ENCODE peak calls at places on chromosomes 13 and 19, in eight cellular contexts. One of them, this sample, is unnamed.
A peak's percentile ranks its signal among the peaks of the same experiment; 100 is the strongest.

GRCh38 chr13:83819156-83819555 is 63.1 kb downstream of the SLITRK1 start:
- DNase-seq in brain microvascular endothelial cell: peak; percentile 14
- DNase-seq in upper lobe of right lung: no peak
- DNase-seq in suprapubic skin: no peak
- DNase-seq in breast epithelium: no peak
- DNase-seq in GM23338: no peak
- DNase-seq in hepatocyte: no peak
- DNase-seq in CD8-positive, alpha-beta memory T cell: no peak
- DNase-seq in this sample: no peak

GRCh38 chr13:102234618-102235017 is 167.2 kb downstream of the FGF14 start:
- DNase-seq in breast epithelium: no peak
- DNase-seq in suprapubic skin: no peak
- DNase-seq in upper lobe of right lung: no peak
- DNase-seq in CD8-positive, alpha-beta memory T cell: no peak
- DNase-seq in hepatocyte: no peak
- DNase-seq in brain microvascular endothelial cell: no peak
- DNase-seq in GM23338: no peak
- DNase-seq in this sample: no peak

GRCh38 chr19:55809381-55810058 is 22.3 kb downstream of the NLRP11 start:
- DNase-seq in upper lobe of right lung: peak; percentile 66
- DNase-seq in GM23338: peak; percentile 80
- DNase-seq in hepatocyte: peak; percentile 41
- DNase-seq in breast epithelium: no peak
- DNase-seq in brain microvascular endothelial cell: peak; percentile 32
- DNase-seq in suprapubic skin: no peak
- DNase-seq in CD8-positive, alpha-beta memory T cell: no peak
- DNase-seq in this sample: peak; percentile 10

GRCh38 chr19:51501594-51502263 is at the start of gene SIGLEC12:
- DNase-seq in suprapubic skin: no peak
- DNase-seq in CD8-positive, alpha-beta memory T cell: no peak
- DNase-seq in breast epithelium: no peak
- DNase-seq in hepatocyte: no peak
- DNase-seq in GM23338: no peak
- DNase-seq in upper lobe of right lung: no peak
- DNase-seq in brain microvascular endothelial cell: no peak
- DNase-seq in this sample: peak; percentile 17

GRCh38 chr13:40963927-40964326 is 55.2 kb downstream of the ELF1 start:
- DNase-seq in GM23338: no peak
- DNase-seq in breast epithelium: no peak
- DNase-seq in CD8-positive, alpha-beta memory T cell: no peak
- DNase-seq in upper lobe of right lung: no peak
- DNase-seq in brain microvascular endothelial cell: no peak
- DNase-seq in suprapubic skin: no peak
- DNase-seq in hepatocyte: peak; percentile 25
- DNase-seq in this sample: no peak

GRCh38 chr19:49567722-49568454 is 12.5 kb downstream of the NOSIP start:
- DNase-seq in CD8-positive, alpha-beta memory T cell: peak; percentile 86
- DNase-seq in hepatocyte: peak; percentile 31
- DNase-seq in GM23338: no peak
- DNase-seq in breast epithelium: no peak
- DNase-seq in suprapubic skin: no peak
- DNase-seq in upper lobe of right lung: no peak
- DNase-seq in brain microvascular endothelial cell: no peak
- DNase-seq in this sample: no peak

GRCh38 chr13:102584423-102584822 is 12.4 kb upstream of the TPP2 start:
- DNase-seq in GM23338: no peak
- DNase-seq in breast epithelium: no peak
- DNase-seq in hepatocyte: no peak
- DNase-seq in brain microvascular endothelial cell: no peak
- DNase-seq in upper lobe of right lung: no peak
- DNase-seq in CD8-positive, alpha-beta memory T cell: no peak
- DNase-seq in suprapubic skin: no peak
- DNase-seq in this sample: no peak

GRCh38 chr13:75544681-75545333 is 4.8 kb upstream of the UCHL3 start:
- DNase-seq in upper lobe of right lung: no peak
- DNase-seq in hepatocyte: no peak
- DNase-seq in GM23338: no peak
- DNase-seq in brain microvascular endothelial cell: peak; percentile 62
- DNase-seq in breast epithelium: peak; percentile 22
- DNase-seq in suprapubic skin: no peak
- DNase-seq in CD8-positive, alpha-beta memory T cell: no peak
- DNase-seq in this sample: no peak

GRCh38 chr13:85665286-85665685 is 133.9 kb downstream of the SLITRK6 start:
- DNase-seq in hepatocyte: peak; percentile 8
- DNase-seq in breast epithelium: no peak
- DNase-seq in upper lobe of right lung: no peak
- DNase-seq in suprapubic skin: no peak
- DNase-seq in GM23338: peak; percentile 19
- DNase-seq in brain microvascular endothelial cell: peak; percentile 6
- DNase-seq in CD8-positive, alpha-beta memory T cell: no peak
- DNase-seq in this sample: no peak

GRCh38 chr19:58385313-58386165 is 1.5 kb upstream of the RPS5 start:
- DNase-seq in CD8-positive, alpha-beta memory T cell: no peak
- DNase-seq in hepatocyte: no peak
- DNase-seq in brain microvascular endothelial cell: no peak
- DNase-seq in breast epithelium: no peak
- DNase-seq in GM23338: no peak
- DNase-seq in suprapubic skin: no peak
- DNase-seq in upper lobe of right lung: no peak
- DNase-seq in this sample: no peak

GRCh38 chr13:98184796-98185195 is 7.7 kb upstream of the RNF113B start:
- DNase-seq in upper lobe of right lung: no peak
- DNase-seq in brain microvascular endothelial cell: peak; percentile 49
- DNase-seq in CD8-positive, alpha-beta memory T cell: no peak
- DNase-seq in GM23338: no peak
- DNase-seq in breast epithelium: no peak
- DNase-seq in hepatocyte: no peak
- DNase-seq in suprapubic skin: no peak
- DNase-seq in this sample: no peak

GRCh38 chr19:39833160-39833463 is 850 bp downstream of the DYRK1B start:
- DNase-seq in suprapubic skin: no peak
- DNase-seq in hepatocyte: no peak
- DNase-seq in CD8-positive, alpha-beta memory T cell: no peak
- DNase-seq in upper lobe of right lung: no peak
- DNase-seq in breast epithelium: no peak
- DNase-seq in brain microvascular endothelial cell: no peak
- DNase-seq in GM23338: no peak
- DNase-seq in this sample: no peak

GRCh38 chr19:1110809-1111640 is 7.2 kb downstream of the GPX4 start:
- DNase-seq in upper lobe of right lung: no peak
- DNase-seq in CD8-positive, alpha-beta memory T cell: no peak
- DNase-seq in GM23338: no peak
- DNase-seq in suprapubic skin: no peak
- DNase-seq in brain microvascular endothelial cell: no peak
- DNase-seq in hepatocyte: no peak
- DNase-seq in breast epithelium: no peak
- DNase-seq in this sample: no peak

GRCh38 chr13:34671136-34671535 is 270.9 kb upstream of the NBEA start:
- DNase-seq in suprapubic skin: no peak
- DNase-seq in breast epithelium: no peak
- DNase-seq in hepatocyte: no peak
- DNase-seq in brain microvascular endothelial cell: no peak
- DNase-seq in upper lobe of right lung: no peak
- DNase-seq in CD8-positive, alpha-beta memory T cell: no peak
- DNase-seq in GM23338: no peak
- DNase-seq in this sample: no peak

GRCh38 chr13:113357529-113357928 is 6.4 kb downstream of the GRTP1 start:
- DNase-seq in brain microvascular endothelial cell: peak; percentile 71
- DNase-seq in hepatocyte: no peak
- DNase-seq in CD8-positive, alpha-beta memory T cell: no peak
- DNase-seq in suprapubic skin: no peak
- DNase-seq in breast epithelium: no peak
- DNase-seq in GM23338: no peak
- DNase-seq in upper lobe of right lung: no peak
- DNase-seq in this sample: no peak

GRCh38 chr13:20583803-20584293 is 16.9 kb downstream of the IFT88 start:
- DNase-seq in hepatocyte: no peak
- DNase-seq in GM23338: no peak
- DNase-seq in brain microvascular endothelial cell: no peak
- DNase-seq in CD8-positive, alpha-beta memory T cell: no peak
- DNase-seq in breast epithelium: no peak
- DNase-seq in suprapubic skin: no peak
- DNase-seq in upper lobe of right lung: no peak
- DNase-seq in this sample: no peak

GRCh38 chr19:1227655-1228054 is 10.2 kb downstream of the CBARP start:
- DNase-seq in hepatocyte: no peak
- DNase-seq in breast epithelium: no peak
- DNase-seq in upper lobe of right lung: no peak
- DNase-seq in GM23338: no peak
- DNase-seq in brain microvascular endothelial cell: no peak
- DNase-seq in CD8-positive, alpha-beta memory T cell: no peak
- DNase-seq in suprapubic skin: no peak
- DNase-seq in this sample: no peak

GRCh38 chr13:110294146-110294545 is 12.8 kb downstream of the COL4A1 start:
- DNase-seq in breast epithelium: no peak
- DNase-seq in CD8-positive, alpha-beta memory T cell: no peak
- DNase-seq in hepatocyte: no peak
- DNase-seq in upper lobe of right lung: no peak
- DNase-seq in brain microvascular endothelial cell: no peak
- DNase-seq in suprapubic skin: no peak
- DNase-seq in GM23338: no peak
- DNase-seq in this sample: no peak

GRCh38 chr13:84570831-84571230 is 688.6 kb upstream of the SLITRK1 start:
- DNase-seq in upper lobe of right lung: no peak
- DNase-seq in GM23338: no peak
- DNase-seq in CD8-positive, alpha-beta memory T cell: no peak
- DNase-seq in breast epithelium: no peak
- DNase-seq in suprapubic skin: no peak
- DNase-seq in hepatocyte: no peak
- DNase-seq in brain microvascular endothelial cell: no peak
- DNase-seq in this sample: no peak

GRCh38 chr13:50762969-50763568 is 80.4 kb downstream of the DLEU7 start:
- DNase-seq in upper lobe of right lung: no peak
- DNase-seq in CD8-positive, alpha-beta memory T cell: no peak
- DNase-seq in suprapubic skin: no peak
- DNase-seq in brain microvascular endothelial cell: no peak
- DNase-seq in hepatocyte: no peak
- DNase-seq in breast epithelium: no peak
- DNase-seq in GM23338: no peak
- DNase-seq in this sample: no peak

GRCh38 chr19:16435238-16435911 is 36.4 kb downstream of the EPS15L1 start:
- DNase-seq in GM23338: no peak
- DNase-seq in upper lobe of right lung: no peak
- DNase-seq in CD8-positive, alpha-beta memory T cell: no peak
- DNase-seq in suprapubic skin: no peak
- DNase-seq in brain microvascular endothelial cell: peak; percentile 99
- DNase-seq in hepatocyte: no peak
- DNase-seq in breast epithelium: peak; percentile 57
- DNase-seq in this sample: no peak
- H3K36me3 ChIP-seq in GM23338: peaks cover 21% of the 10 kb centered on the region
- H3K36me3 ChIP-seq in upper lobe of right lung: peaks cover 58% of the 10 kb centered on the region
- H3K36me3 ChIP-seq in CD8-positive, alpha-beta memory T cell: peaks cover 15% of the 10 kb centered on the region
- H3K36me3 ChIP-seq in suprapubic skin: peaks cover 74% of the 10 kb centered on the region
- H3K36me3 ChIP-seq in brain microvascular endothelial cell: peaks cover 21% of the 10 kb centered on the region
- H3K36me3 ChIP-seq in hepatocyte: no peaks in the 10 kb centered on the region
- H3K36me3 ChIP-seq in breast epithelium: no peaks in the 10 kb centered on the region
- H3K36me3 ChIP-seq in this sample: peaks cover 7% of the 10 kb centered on the region

DNA sequence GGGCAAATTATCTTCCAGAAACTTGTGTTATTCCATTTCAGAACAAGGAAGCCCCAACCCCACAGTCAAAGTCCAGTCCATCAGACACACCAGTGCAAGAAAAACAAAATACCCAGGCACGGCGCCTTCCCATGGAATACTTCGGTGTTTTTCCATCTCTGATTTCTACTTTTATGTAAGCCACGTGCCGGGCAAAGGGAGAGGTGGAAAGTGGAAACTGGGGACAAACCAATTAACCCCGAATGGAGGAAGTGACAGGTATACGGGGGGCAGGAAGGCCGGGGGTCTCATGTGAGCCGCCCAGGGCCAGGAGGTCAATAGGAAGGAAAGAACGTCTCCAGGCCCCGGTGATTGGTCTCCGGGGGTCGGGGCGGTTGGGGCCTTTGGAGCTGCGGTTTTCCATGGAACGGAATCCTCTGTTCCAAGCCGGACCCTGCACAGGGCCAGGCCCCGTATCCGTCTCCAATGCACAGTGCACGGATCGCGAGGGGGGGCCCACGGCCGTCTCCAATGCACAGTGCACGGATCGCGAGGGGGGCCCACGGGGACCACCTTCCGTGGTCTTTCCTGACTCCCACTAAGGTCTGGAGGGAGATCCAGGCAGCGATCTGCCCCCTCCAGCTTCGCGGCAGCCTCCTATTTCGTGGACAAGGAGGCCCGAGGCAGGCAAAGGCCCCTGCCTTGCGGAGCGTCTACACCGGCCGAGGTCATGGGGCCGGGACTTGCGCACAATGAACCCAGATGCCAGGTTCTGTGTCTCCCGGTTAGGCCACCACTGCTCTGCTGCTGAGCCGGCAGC is 79.7 kb downstream of the GADD45B start:
- DNase-seq in breast epithelium: no peak
- DNase-seq in hepatocyte: no peak
- DNase-seq in suprapubic skin: no peak
- DNase-seq in CD8-positive, alpha-beta memory T cell: no peak
- DNase-seq in brain microvascular endothelial cell: no peak
- DNase-seq in upper lobe of right lung: no peak
- DNase-seq in GM23338: no peak
- DNase-seq in this sample: no peak
- H3K27ac ChIP-seq in breast epithelium: peak overlapping the region; percentile 54
- H3K27ac ChIP-seq in hepatocyte: peak overlapping the region; percentile 10
- H3K27ac ChIP-seq in suprapubic skin: no peak overlapping the region
- H3K27ac ChIP-seq in CD8-positive, alpha-beta memory T cell: no peak overlapping the region
- H3K27ac ChIP-seq in brain microvascular endothelial cell: no peak overlapping the region
- H3K27ac ChIP-seq in upper lobe of right lung: peak overlapping the region; percentile 30
- H3K27ac ChIP-seq in GM23338: no peak overlapping the region
- H3K27ac ChIP-seq in this sample: no peak overlapping the region

DNA sequence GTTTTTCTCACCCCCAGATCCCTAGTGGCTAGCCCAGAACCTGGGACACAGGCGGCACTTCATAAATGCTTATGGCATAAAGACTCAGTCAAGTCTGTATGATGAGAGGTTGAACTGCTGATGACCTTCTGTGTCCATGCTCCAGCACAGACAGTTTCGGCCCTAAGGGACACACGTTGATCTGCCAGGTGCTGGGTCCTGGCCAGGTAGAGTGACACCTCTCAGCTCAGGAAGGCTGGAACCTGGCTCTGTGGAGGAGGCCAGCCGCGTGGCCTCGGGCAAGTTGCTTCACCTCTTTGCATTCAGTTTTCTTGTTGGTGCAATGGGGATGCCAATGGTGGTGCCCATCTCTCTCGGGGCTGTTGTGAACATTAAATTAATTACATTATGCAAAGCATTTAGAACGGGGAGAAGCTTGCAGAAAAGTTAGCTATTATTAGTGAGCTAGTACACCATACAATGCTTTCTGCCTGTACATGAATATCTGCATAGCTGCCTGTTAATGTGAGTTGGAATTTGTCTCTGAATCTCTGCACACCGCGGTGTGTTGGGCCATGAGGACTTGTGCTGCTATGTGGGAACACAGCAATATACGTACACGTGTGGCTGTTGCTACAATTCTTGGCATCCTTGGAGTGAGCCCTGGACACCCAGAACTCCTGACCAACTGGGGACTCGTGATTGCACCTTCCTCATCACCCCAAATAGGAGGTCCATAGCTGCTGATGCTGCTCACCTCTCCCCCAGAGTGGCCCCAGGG is 8.4 kb downstream of the GADD45B start:
- DNase-seq in brain microvascular endothelial cell: no peak
- DNase-seq in GM23338: no peak
- DNase-seq in suprapubic skin: no peak
- DNase-seq in hepatocyte: no peak
- DNase-seq in CD8-positive, alpha-beta memory T cell: no peak
- DNase-seq in breast epithelium: peak; percentile 85
- DNase-seq in upper lobe of right lung: no peak
- DNase-seq in this sample: no peak
- H3K4me3 ChIP-seq in brain microvascular endothelial cell: no peak overlapping the region
- H3K4me3 ChIP-seq in GM23338: no peak overlapping the region
- H3K4me3 ChIP-seq in suprapubic skin: no peak overlapping the region
- H3K4me3 ChIP-seq in hepatocyte: no peak overlapping the region
- H3K4me3 ChIP-seq in CD8-positive, alpha-beta memory T cell: no peak overlapping the region
- H3K4me3 ChIP-seq in breast epithelium: no peak overlapping the region
- H3K4me3 ChIP-seq in upper lobe of right lung: no peak overlapping the region
- H3K4me3 ChIP-seq in this sample: no peak overlapping the region

GRCh38 chr19:9671654-9672053 is 3.2 kb downstream of the ZNF562 start:
- DNase-seq in suprapubic skin: no peak
- DNase-seq in brain microvascular endothelial cell: no peak
- DNase-seq in breast epithelium: no peak
- DNase-seq in upper lobe of right lung: no peak
- DNase-seq in CD8-positive, alpha-beta memory T cell: no peak
- DNase-seq in GM23338: no peak
- DNase-seq in hepatocyte: no peak
- DNase-seq in this sample: no peak
- H3K36me3 ChIP-seq in suprapubic skin: peaks cover 33% of the 10 kb centered on the region
- H3K36me3 ChIP-seq in brain microvascular endothelial cell: peaks cover 3% of the 10 kb centered on the region
- H3K36me3 ChIP-seq in breast epithelium: no peaks in the 10 kb centered on the region
- H3K36me3 ChIP-seq in upper lobe of right lung: no peaks in the 10 kb centered on the region
- H3K36me3 ChIP-seq in CD8-positive, alpha-beta memory T cell: peaks cover 9% of the 10 kb centered on the region
- H3K36me3 ChIP-seq in GM23338: peaks cover 16% of the 10 kb centered on the region
- H3K36me3 ChIP-seq in hepatocyte: no peaks in the 10 kb centered on the region
- H3K36me3 ChIP-seq in this sample: peaks cover 52% of the 10 kb centered on the region

This sample was measured in heart right ventricle.